ENCODE peak calls at places on chromosomes 16 and 17, in nine cellular contexts. Z, V, K, E, U, Q, C, O and F are unnamed samples.
A peak's percentile ranks its signal among the peaks of the same experiment; 100 is the strongest.

GRCh38 chr16:48409839-48410610 is 24.8 kb upstream of the SIAH1 start:
- DNase-seq in Z (peak; percentile 80), V (no peak), K (no peak), E (no peak), U (no peak), Q (no peak), C (peak; percentile 42), O (no peak), F (no peak)

GRCh38 chr17:45367216-45367615 is 50.4 kb upstream of the MAP3K14 start:
- DNase-seq in Z (peak; percentile 9), V (no peak), K (no peak), E (no peak), U (no peak), Q (no peak), C (no peak), O (no peak), F (no peak)

GRCh38 chr16:82509636-82510035 is 117.1 kb upstream of the CDH13 start:
- DNase-seq in Z (no peak), V (no peak), K (no peak), E (no peak), U (no peak), Q (no peak), C (no peak), O (peak; percentile 44), F (no peak)

GRCh38 chr17:5249615-5250014 is 15.0 kb upstream of the SCIMP start:
- DNase-seq in Z (peak; percentile 54), V (peak; percentile 68), K (peak; percentile 72), E (no peak), U (peak; percentile 83), Q (peak; percentile 35), C (no peak), O (peak; percentile 57), F (peak; percentile 50)

GRCh38 chr17:47193931-47194481 is 4.9 kb upstream of the CDC27 start:
- DNase-seq in Z (no peak), V (no peak), K (no peak), E (no peak), U (no peak), Q (no peak), C (no peak), O (no peak), F (no peak)

GRCh38 chr17:41642252-41643156 is 18.1 kb upstream of the KRT17 start:
- DNase-seq in Z (no peak), V (no peak), K (no peak), E (no peak), U (no peak), Q (no peak), C (no peak), O (no peak), F (no peak)

GRCh38 chr17:75433223-75433622 is 23.2 kb upstream of the TMEM94 start:
- DNase-seq in Z (no peak), V (no peak), K (no peak), E (no peak), U (no peak), Q (no peak), C (no peak), O (no peak), F (no peak)

GRCh38 chr17:2213291-2213960 is 90.2 kb downstream of the SMG6 start:
- DNase-seq in Z (no peak), V (no peak), K (no peak), E (no peak), U (no peak), Q (no peak), C (no peak), O (peak; percentile 64), F (no peak)

GRCh38 chr16:47728229-47728628 is 267.1 kb downstream of the PHKB start:
- DNase-seq in Z (peak; percentile 22), V (no peak), K (no peak), E (no peak), U (no peak), Q (no peak), C (no peak), O (no peak), F (no peak)

GRCh38 chr17:2854662-2855061 is 58.4 kb downstream of the RAP1GAP2 start:
- DNase-seq in Z (no peak), V (no peak), K (no peak), E (no peak), U (no peak), Q (no peak), C (no peak), O (no peak), F (peak; percentile 48)

GRCh38 chr16:1335211-1335971 is 1.9 kb downstream of the BAIAP3 start:
- DNase-seq in Z (no peak), V (no peak), K (no peak), E (no peak), U (no peak), Q (no peak), C (no peak), O (peak; percentile 67), F (no peak)

GRCh38 chr16:11717811-11718210 is 24.8 kb downstream of the TXNDC11 start:
- DNase-seq in Z (no peak), V (no peak), K (no peak), E (no peak), U (no peak), Q (no peak), C (no peak), O (no peak), F (no peak)

GRCh38 chr16:11716330-11716729 is 26.3 kb downstream of the TXNDC11 start:
- DNase-seq in Z (no peak), V (no peak), K (no peak), E (no peak), U (no peak), Q (no peak), C (no peak), O (no peak), F (no peak)

GRCh38 chr16:11712122-11712521 is 30.5 kb downstream of the TXNDC11 start:
- DNase-seq in Z (no peak), V (no peak), K (no peak), E (no peak), U (no peak), Q (no peak), C (no peak), O (no peak), F (no peak)

GRCh38 chr16:11711662-11712061 is 31.0 kb downstream of the TXNDC11 start:
- DNase-seq in Z (no peak), V (no peak), K (no peak), E (no peak), U (no peak), Q (no peak), C (no peak), O (no peak), F (no peak)

GRCh38 chr16:11715246-11715947 is 27.3 kb downstream of the TXNDC11 start:
- DNase-seq in Z (no peak), V (no peak), K (no peak), E (no peak), U (no peak), Q (no peak), C (no peak), O (no peak), F (no peak)
- TF ChIP-seq CTCF in Z (no peak), V (no peak), K (no peak), E (no peak), U (no peak), Q (no peak), C (no peak), O (no peak), F (no peak)

GRCh38 chr16:77849640-77850258 is 61.4 kb downstream of the VAT1L start:
- DNase-seq in Z (no peak), V (no peak), K (no peak), E (no peak), U (no peak), Q (no peak), C (no peak), O (no peak), F (no peak)

GRCh38 chr16:77856455-77857138 is 68.2 kb downstream of the VAT1L start:
- DNase-seq in Z (no peak), V (no peak), K (no peak), E (no peak), U (no peak), Q (no peak), C (no peak), O (no peak), F (no peak)

GRCh38 chr16:77853125-77853524 is 64.8 kb downstream of the VAT1L start:
- DNase-seq in Z (no peak), V (no peak), K (no peak), E (no peak), U (no peak), Q (no peak), C (no peak), O (no peak), F (no peak)

GRCh38 chr16:77844801-77845200 is 56.4 kb downstream of the VAT1L start:
- DNase-seq in Z (no peak), V (no peak), K (no peak), E (no peak), U (no peak), Q (no peak), C (no peak), O (no peak), F (no peak)

DNA sequence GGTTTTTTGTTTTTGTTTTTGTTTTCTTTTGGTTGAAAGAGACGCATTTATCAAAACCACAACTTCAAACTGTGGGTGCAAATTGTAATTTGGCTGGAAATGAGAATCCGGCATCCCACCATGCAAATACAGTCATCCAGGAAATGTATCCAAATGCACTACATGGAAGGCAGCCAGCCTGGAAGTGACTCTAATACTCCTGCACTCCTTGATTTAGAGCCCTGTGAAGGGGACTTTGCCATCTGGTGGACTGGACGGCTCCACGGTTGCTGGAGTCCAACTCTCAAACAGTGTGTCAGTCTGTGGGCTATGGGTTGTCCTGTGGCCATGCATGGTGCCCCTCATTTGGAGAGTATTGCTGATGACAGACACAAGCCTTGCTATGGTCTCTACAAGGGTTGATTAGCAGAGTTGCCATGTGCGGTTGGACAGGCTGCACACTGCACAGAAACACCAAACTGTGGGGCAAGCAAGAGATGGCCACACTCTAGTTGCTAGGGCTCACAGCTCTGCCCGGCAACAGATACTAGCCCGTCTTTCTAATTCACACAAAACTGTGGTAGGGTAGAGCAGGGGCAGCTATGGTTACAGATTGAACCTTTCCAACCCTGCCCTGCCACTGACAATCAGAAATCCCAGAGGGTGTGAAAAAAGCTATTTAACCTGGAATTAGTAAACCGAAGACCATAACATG is 62.4 kb downstream of the VAT1L start:
- DNase-seq in Z (no peak), V (no peak), K (no peak), E (no peak), U (no peak), Q (no peak), C (no peak), O (no peak), F (no peak)
- TF ChIP-seq CTCF in Z (no peak), V (no peak), K (no peak), E (no peak), U (no peak), Q (no peak), C (no peak), O (no peak), F (no peak)

GRCh38 chr17:61002316-61002736 is 324.7 kb downstream of the BCAS3 start:
- DNase-seq in Z (no peak), V (no peak), K (peak; percentile 26), E (no peak), U (no peak), Q (no peak), C (no peak), O (no peak), F (no peak)
- TF ChIP-seq CTCF in Z (peak; percentile 65), V (peak; percentile 75), K (peak; percentile 88), E (peak; percentile 77), U (peak; percentile 78), Q (peak; percentile 70), C (no peak), O (peak; percentile 62), F (peak; percentile 67)

DNA sequence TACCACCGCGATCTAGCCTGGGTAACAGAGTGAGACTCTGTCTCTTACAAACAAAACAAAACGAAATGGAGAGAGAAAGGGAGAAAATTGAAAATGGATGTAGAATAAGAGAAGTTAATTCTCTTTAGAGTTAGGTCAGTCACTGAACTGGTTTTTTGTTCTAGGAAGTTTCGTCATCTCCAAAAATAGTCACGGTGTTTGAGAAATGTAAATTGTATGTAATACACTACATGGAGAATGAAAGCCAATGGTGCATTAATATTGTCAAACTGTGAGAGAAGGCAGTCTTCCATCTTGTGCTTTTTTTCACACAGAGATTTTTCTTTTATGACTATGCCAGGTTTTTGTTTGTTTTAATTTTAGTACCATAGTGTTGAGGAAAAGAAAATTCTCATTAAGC is 145.9 kb downstream of the BCAS3 start:
- DNase-seq in Z (no peak), V (no peak), K (no peak), E (no peak), U (no peak), Q (no peak), C (no peak), O (no peak), F (no peak)
- TF ChIP-seq CTCF in Z (no peak), V (no peak), K (no peak), E (no peak), U (no peak), Q (no peak), C (no peak), O (no peak), F (no peak)